ENCODE peak calls at places on chromosomes 3 and 15, in eight cellular contexts. R is GM13977, P is cardiac fibroblast, F is HCEC 1CT, K is sciatic nerve, W is hypothalamus, X is esophagus squamous epithelium, Z is OCI-M1. C is an unnamed sample.

GRCh38 chr3:101942356-101942755 is 93.0 kb downstream of the NFKBIZ start:
- DNase-seq in R (no peak), P (no peak), F (no peak), K (no peak), W (no peak), X (no peak), Z (peak; percentile 65), C (no peak)

GRCh38 chr3:106176734-106177133 is 307.9 kb upstream of the CBLB start:
- DNase-seq in R (peak; percentile 29), P (peak; percentile 36), F (no peak), K (no peak), W (no peak), X (no peak), Z (peak; percentile 61), C (peak; percentile 8)

GRCh38 chr15:101206173-101206572 is 45.7 kb downstream of the CHSY1 start:
- DNase-seq in R (no peak), P (peak; percentile 55), F (peak; percentile 42), K (no peak), W (peak; percentile 56), X (no peak), Z (no peak), C (peak; percentile 28)

GRCh38 chr3:87756616-87757015 is 302.2 kb downstream of the CGGBP1 start:
- DNase-seq in R (no peak), P (no peak), F (no peak), K (no peak), W (no peak), X (no peak), Z (no peak), C (no peak)

GRCh38 chr3:14439501-14440167 is 37.2 kb downstream of the SLC6A6 start:
- DNase-seq in R (no peak), P (peak; percentile 70), F (no peak), K (peak; percentile 86), W (no peak), X (no peak), Z (peak; percentile 81), C (no peak)

GRCh38 chr3:44509393-44509921 is 32.0 kb upstream of the ZNF445 start:
- DNase-seq in R (peak; percentile 27), P (peak; percentile 2), F (no peak), K (no peak), W (no peak), X (no peak), Z (peak; percentile 57), C (no peak)

GRCh38 chr3:102057781-102058421 is 208.6 kb downstream of the NFKBIZ start:
- DNase-seq in R (peak; percentile 40), P (no peak), F (no peak), K (no peak), W (no peak), X (no peak), Z (no peak), C (no peak)

GRCh38 chr3:38168151-38168987 is 3.0 kb downstream of the OXSR1 start:
- DNase-seq in R (no peak), P (peak; percentile 44), F (peak; percentile 80), K (no peak), W (no peak), X (no peak), Z (no peak), C (peak; percentile 55)

GRCh38 chr3:18351069-18351628 is 74.0 kb downstream of the SATB1 start:
- DNase-seq in R (no peak), P (no peak), F (no peak), K (no peak), W (no peak), X (no peak), Z (no peak), C (no peak)

GRCh38 chr3:64575211-64575844 is 112.5 kb downstream of the ADAMTS9 start:
- DNase-seq in R (peak; percentile 21), P (peak; percentile 35), F (peak; percentile 27), K (no peak), W (no peak), X (no peak), Z (peak; percentile 0), C (no peak)

GRCh38 chr3:34106879-34107278 is 308.4 kb downstream of the PDCD6IP start:
- DNase-seq in R (no peak), P (peak; percentile 10), F (peak; percentile 3), K (no peak), W (no peak), X (no peak), Z (peak; percentile 68), C (no peak)

GRCh38 chr3:23203651-23204111 is 554 bp downstream of the UBE2E2 start:
- DNase-seq in R (peak; percentile 33), P (peak; percentile 32), F (peak; percentile 14), K (peak; percentile 62), W (peak; percentile 62), X (no peak), Z (no peak), C (peak; percentile 3)